ENCODE peak calls at places on chromosomes 13 and 19, in four cellular contexts. One of them, this sample, is unnamed.

GRCh38 chr19:30719189-30719990 is 347.2 kb downstream of the ZNF536 start:
- DNase-seq in activated T-cell treated with anti-CD3 and anti-CD28 coated beads for 48 hours: peak
- DNase-seq in K562: no peak
- DNase-seq in stimulated activated CD4-positive, alpha-beta T cell treated with anti-CD3 and anti-CD28 coated beads, TNF-alpha, amount 100 ng/mL, for 1 hour: no peak
- DNase-seq in this sample: no peak

GRCh38 chr19:9986787-9987281 is 23.5 kb downstream of the COL5A3 start:
- DNase-seq in activated T-cell treated with anti-CD3 and anti-CD28 coated beads for 48 hours: no peak
- DNase-seq in K562: no peak
- DNase-seq in stimulated activated CD4-positive, alpha-beta T cell treated with anti-CD3 and anti-CD28 coated beads, TNF-alpha, amount 100 ng/mL, for 1 hour: no peak
- DNase-seq in this sample: no peak

GRCh38 chr19:36420961-36421748 is 2.7 kb upstream of the ZFP82 start:
- DNase-seq in activated T-cell treated with anti-CD3 and anti-CD28 coated beads for 48 hours: no peak
- DNase-seq in K562: no peak
- DNase-seq in stimulated activated CD4-positive, alpha-beta T cell treated with anti-CD3 and anti-CD28 coated beads, TNF-alpha, amount 100 ng/mL, for 1 hour: no peak
- DNase-seq in this sample: no peak

GRCh38 chr19:15195987-15196682 is 4.7 kb downstream of the NOTCH3 start:
- DNase-seq in activated T-cell treated with anti-CD3 and anti-CD28 coated beads for 48 hours: no peak
- DNase-seq in K562: peak
- DNase-seq in stimulated activated CD4-positive, alpha-beta T cell treated with anti-CD3 and anti-CD28 coated beads, TNF-alpha, amount 100 ng/mL, for 1 hour: no peak
- DNase-seq in this sample: no peak

GRCh38 chr19:49472936-49473335 is 1.1 kb upstream of the FLT3LG start:
- DNase-seq in activated T-cell treated with anti-CD3 and anti-CD28 coated beads for 48 hours: no peak
- DNase-seq in K562: no peak
- DNase-seq in stimulated activated CD4-positive, alpha-beta T cell treated with anti-CD3 and anti-CD28 coated beads, TNF-alpha, amount 100 ng/mL, for 1 hour: no peak
- DNase-seq in this sample: no peak

GRCh38 chr19:42191855-42192254 is 25.6 kb downstream of the DEDD2 start:
- DNase-seq in activated T-cell treated with anti-CD3 and anti-CD28 coated beads for 48 hours: no peak
- DNase-seq in K562: no peak
- DNase-seq in stimulated activated CD4-positive, alpha-beta T cell treated with anti-CD3 and anti-CD28 coated beads, TNF-alpha, amount 100 ng/mL, for 1 hour: no peak
- DNase-seq in this sample: no peak

GRCh38 chr13:65342938-65343337 is 1887.2 kb downstream of the PCDH9 start:
- DNase-seq in activated T-cell treated with anti-CD3 and anti-CD28 coated beads for 48 hours: no peak
- DNase-seq in K562: no peak
- DNase-seq in stimulated activated CD4-positive, alpha-beta T cell treated with anti-CD3 and anti-CD28 coated beads, TNF-alpha, amount 100 ng/mL, for 1 hour: no peak
- DNase-seq in this sample: no peak

GRCh38 chr13:47519626-47520025 is 481.4 kb downstream of the SUCLA2 start:
- DNase-seq in activated T-cell treated with anti-CD3 and anti-CD28 coated beads for 48 hours: no peak
- DNase-seq in K562: no peak
- DNase-seq in stimulated activated CD4-positive, alpha-beta T cell treated with anti-CD3 and anti-CD28 coated beads, TNF-alpha, amount 100 ng/mL, for 1 hour: no peak
- DNase-seq in this sample: no peak

GRCh38 chr13:80706164-80706471 is 365.2 kb upstream of the SPRY2 start:
- DNase-seq in activated T-cell treated with anti-CD3 and anti-CD28 coated beads for 48 hours: no peak
- DNase-seq in K562: no peak
- DNase-seq in stimulated activated CD4-positive, alpha-beta T cell treated with anti-CD3 and anti-CD28 coated beads, TNF-alpha, amount 100 ng/mL, for 1 hour: no peak
- DNase-seq in this sample: no peak

GRCh38 chr19:32872391-32872790 is 2.8 kb upstream of the SLC7A9 start:
- DNase-seq in activated T-cell treated with anti-CD3 and anti-CD28 coated beads for 48 hours: no peak
- DNase-seq in K562: no peak
- DNase-seq in stimulated activated CD4-positive, alpha-beta T cell treated with anti-CD3 and anti-CD28 coated beads, TNF-alpha, amount 100 ng/mL, for 1 hour: no peak
- DNase-seq in this sample: no peak

GRCh38 chr19:16470911-16471811 is 609 bp downstream of the EPS15L1 start:
- DNase-seq in activated T-cell treated with anti-CD3 and anti-CD28 coated beads for 48 hours: no peak
- DNase-seq in K562: no peak
- DNase-seq in stimulated activated CD4-positive, alpha-beta T cell treated with anti-CD3 and anti-CD28 coated beads, TNF-alpha, amount 100 ng/mL, for 1 hour: no peak
- DNase-seq in this sample: no peak

GRCh38 chr13:19888799-19889198 is 25.4 kb upstream of the ZMYM5 start:
- DNase-seq in activated T-cell treated with anti-CD3 and anti-CD28 coated beads for 48 hours: no peak
- DNase-seq in K562: no peak
- DNase-seq in stimulated activated CD4-positive, alpha-beta T cell treated with anti-CD3 and anti-CD28 coated beads, TNF-alpha, amount 100 ng/mL, for 1 hour: no peak
- DNase-seq in this sample: peak

GRCh38 chr19:48837081-48837524 is 812 bp upstream of the HSD17B14 start:
- DNase-seq in activated T-cell treated with anti-CD3 and anti-CD28 coated beads for 48 hours: peak
- DNase-seq in K562: no peak
- DNase-seq in stimulated activated CD4-positive, alpha-beta T cell treated with anti-CD3 and anti-CD28 coated beads, TNF-alpha, amount 100 ng/mL, for 1 hour: peak
- DNase-seq in this sample: peak

GRCh38 chr13:45194081-45194939 is 6.5 kb downstream of the KCTD4 start:
- DNase-seq in activated T-cell treated with anti-CD3 and anti-CD28 coated beads for 48 hours: no peak
- DNase-seq in K562: no peak
- DNase-seq in stimulated activated CD4-positive, alpha-beta T cell treated with anti-CD3 and anti-CD28 coated beads, TNF-alpha, amount 100 ng/mL, for 1 hour: no peak
- DNase-seq in this sample: peak

GRCh38 chr13:105838231-105838630 is 697.2 kb downstream of the EFNB2 start:
- DNase-seq in activated T-cell treated with anti-CD3 and anti-CD28 coated beads for 48 hours: no peak
- DNase-seq in K562: no peak
- DNase-seq in stimulated activated CD4-positive, alpha-beta T cell treated with anti-CD3 and anti-CD28 coated beads, TNF-alpha, amount 100 ng/mL, for 1 hour: no peak
- DNase-seq in this sample: no peak

GRCh38 chr13:29679357-29680050 is 84.0 kb upstream of the SLC7A1 start:
- DNase-seq in activated T-cell treated with anti-CD3 and anti-CD28 coated beads for 48 hours: no peak
- DNase-seq in K562: no peak
- DNase-seq in stimulated activated CD4-positive, alpha-beta T cell treated with anti-CD3 and anti-CD28 coated beads, TNF-alpha, amount 100 ng/mL, for 1 hour: no peak
- DNase-seq in this sample: no peak

This sample was measured in NCI-H1694 treated with DMSO at 0.1 percent for 48 hours.